ENCODE peak calls at places on chromosomes 7 and 10, in six cellular contexts. E, F, X, Y, A and N are unnamed samples.

GRCh38 chr10:58662314-58662713 is 149.6 kb downstream of the BICC1 start:
- DNase-seq in E (no peak), F (no peak), X (peak), Y (peak), A (peak), N (no peak)

GRCh38 chr7:154906736-154907355 is 96.1 kb downstream of the PAXIP1 start:
- DNase-seq in E (no peak), F (peak), X (no peak), Y (no peak), A (no peak), N (no peak)

GRCh38 chr10:100238429-100238828 is 9.0 kb upstream of the CHUK start:
- DNase-seq in E (no peak), F (no peak), X (no peak), Y (no peak), A (no peak), N (no peak)

GRCh38 chr7:97871659-97872024 is 566 bp downstream of the ASNS start:
- DNase-seq in E (no peak), F (peak), X (no peak), Y (no peak), A (no peak), N (no peak)

GRCh38 chr7:24912874-24913514 is 67.0 kb downstream of the OSBPL3 start:
- DNase-seq in E (no peak), F (no peak), X (no peak), Y (no peak), A (no peak), N (no peak)

GRCh38 chr7:139959718-139960117 is 103.0 kb downstream of the PARP12 start:
- DNase-seq in E (no peak), F (peak), X (no peak), Y (no peak), A (no peak), N (no peak)

GRCh38 chr10:75451927-75452326 is 20.5 kb downstream of the LRMDA start:
- DNase-seq in E (no peak), F (no peak), X (no peak), Y (no peak), A (no peak), N (peak)

GRCh38 chr7:98836811-98837631 is 32.8 kb downstream of the TMEM130 start:
- DNase-seq in E (peak), F (no peak), X (peak), Y (peak), A (no peak), N (peak)

GRCh38 chr7:99733448-99733847 is 1.5 kb downstream of the CYP3A7 start:
- DNase-seq in E (no peak), F (no peak), X (no peak), Y (no peak), A (peak), N (peak)

GRCh38 chr10:50992356-50992866 is 81.9 kb upstream of the PRKG1 start:
- DNase-seq in E (no peak), F (peak), X (peak), Y (no peak), A (no peak), N (peak)

GRCh38 chr7:93715234-93715633 is 140.7 kb upstream of the CALCR start:
- DNase-seq in E (peak), F (peak), X (peak), Y (peak), A (peak), N (peak)

GRCh38 chr7:120991570-120991969 is 3.1 kb downstream of the CPED1 start:
- DNase-seq in E (no peak), F (no peak), X (no peak), Y (peak), A (peak), N (no peak)

GRCh38 chr7:50226669-50227068 is 77.8 kb upstream of the IKZF1 start:
- DNase-seq in E (no peak), F (no peak), X (no peak), Y (no peak), A (no peak), N (no peak)

GRCh38 chr7:155729847-155730246 is 82.4 kb downstream of the SHH start:
- DNase-seq in E (no peak), F (no peak), X (peak), Y (no peak), A (peak), N (no peak)

GRCh38 chr10:95201736-95202135 is 7.7 kb downstream of the ACSM6 start:
- DNase-seq in E (no peak), F (no peak), X (peak), Y (no peak), A (peak), N (no peak)

GRCh38 chr10:102184606-102185005 is 32.4 kb downstream of the NOLC1 start:
- DNase-seq in E (no peak), F (no peak), X (no peak), Y (no peak), A (no peak), N (no peak)